ENCODE peak calls at places on chromosome 22, in nine cellular contexts. One of them, this sample, is unnamed.

GRCh38 chr22:33917744-33918406 is 2.4 kb downstream of the LARGE1 start:
- DNase-seq in adipocyte: peak
- DNase-seq in cardiac muscle cell: no peak
- DNase-seq in heart right ventricle: no peak
- DNase-seq in neural progenitor cell: peak
- DNase-seq in foreskin fibroblast: no peak
- DNase-seq in heart left ventricle: no peak
- DNase-seq in adrenal gland: no peak
- DNase-seq in fibroblast of the aortic adventitia: peak
- DNase-seq in this sample: no peak

GRCh38 chr22:26617251-26618199 is at the start of gene CRYBB1:
- DNase-seq in adrenal gland: peak
- DNase-seq in heart left ventricle: peak
- DNase-seq in foreskin fibroblast: peak
- DNase-seq in fibroblast of the aortic adventitia: peak
- DNase-seq in adipocyte: peak
- DNase-seq in cardiac muscle cell: peak
- DNase-seq in neural progenitor cell: peak
- DNase-seq in heart right ventricle: peak
- DNase-seq in this sample: peak

GRCh38 chr22:25774575-25775026 is 32.6 kb downstream of the MYO18B start:
- DNase-seq in heart left ventricle: no peak
- DNase-seq in fibroblast of the aortic adventitia: no peak
- DNase-seq in heart right ventricle: no peak
- DNase-seq in adrenal gland: no peak
- DNase-seq in adipocyte: peak
- DNase-seq in cardiac muscle cell: no peak
- DNase-seq in neural progenitor cell: peak
- DNase-seq in foreskin fibroblast: no peak
- DNase-seq in this sample: no peak

GRCh38 chr22:41668971-41669911 is 19.4 kb downstream of the SNU13 start:
- DNase-seq in adipocyte: peak
- DNase-seq in adrenal gland: no peak
- DNase-seq in foreskin fibroblast: peak
- DNase-seq in cardiac muscle cell: peak
- DNase-seq in fibroblast of the aortic adventitia: peak
- DNase-seq in neural progenitor cell: no peak
- DNase-seq in heart right ventricle: no peak
- DNase-seq in heart left ventricle: no peak
- DNase-seq in this sample: no peak

GRCh38 chr22:48923165-48923875 is 904.4 kb downstream of the BRD1 start:
- DNase-seq in heart left ventricle: no peak
- DNase-seq in heart right ventricle: no peak
- DNase-seq in adipocyte: no peak
- DNase-seq in foreskin fibroblast: no peak
- DNase-seq in adrenal gland: no peak
- DNase-seq in cardiac muscle cell: no peak
- DNase-seq in fibroblast of the aortic adventitia: no peak
- DNase-seq in neural progenitor cell: no peak
- DNase-seq in this sample: no peak

GRCh38 chr22:46806789-46807188 is 44.3 kb downstream of the TBC1D22A start:
- DNase-seq in adipocyte: no peak
- DNase-seq in fibroblast of the aortic adventitia: no peak
- DNase-seq in foreskin fibroblast: no peak
- DNase-seq in neural progenitor cell: no peak
- DNase-seq in cardiac muscle cell: no peak
- DNase-seq in heart left ventricle: no peak
- DNase-seq in adrenal gland: no peak
- DNase-seq in heart right ventricle: no peak
- DNase-seq in this sample: no peak

GRCh38 chr22:23393721-23394320 is 186.3 kb downstream of the IGLL1 start:
- DNase-seq in fibroblast of the aortic adventitia: no peak
- DNase-seq in foreskin fibroblast: no peak
- DNase-seq in neural progenitor cell: no peak
- DNase-seq in cardiac muscle cell: no peak
- DNase-seq in heart left ventricle: no peak
- DNase-seq in heart right ventricle: no peak
- DNase-seq in adrenal gland: no peak
- DNase-seq in adipocyte: no peak
- DNase-seq in this sample: no peak

GRCh38 chr22:36764641-36765040 is 11.3 kb downstream of the IFT27 start:
- DNase-seq in heart right ventricle: no peak
- DNase-seq in cardiac muscle cell: no peak
- DNase-seq in foreskin fibroblast: no peak
- DNase-seq in heart left ventricle: no peak
- DNase-seq in adrenal gland: no peak
- DNase-seq in fibroblast of the aortic adventitia: no peak
- DNase-seq in neural progenitor cell: no peak
- DNase-seq in adipocyte: no peak
- DNase-seq in this sample: no peak

GRCh38 chr22:19321757-19322156 is 30.2 kb upstream of the CLTCL1 start:
- DNase-seq in neural progenitor cell: no peak
- DNase-seq in cardiac muscle cell: no peak
- DNase-seq in foreskin fibroblast: no peak
- DNase-seq in heart left ventricle: no peak
- DNase-seq in adipocyte: no peak
- DNase-seq in fibroblast of the aortic adventitia: no peak
- DNase-seq in heart right ventricle: no peak
- DNase-seq in adrenal gland: no peak
- DNase-seq in this sample: no peak

GRCh38 chr22:46914916-46915894 is 152.8 kb downstream of the TBC1D22A start:
- DNase-seq in adipocyte: no peak
- DNase-seq in adrenal gland: no peak
- DNase-seq in heart left ventricle: no peak
- DNase-seq in neural progenitor cell: no peak
- DNase-seq in foreskin fibroblast: no peak
- DNase-seq in fibroblast of the aortic adventitia: no peak
- DNase-seq in heart right ventricle: no peak
- DNase-seq in cardiac muscle cell: no peak
- DNase-seq in this sample: no peak

GRCh38 chr22:23067023-23067650 is 3.2 kb upstream of the GNAZ start:
- DNase-seq in adipocyte: no peak
- DNase-seq in neural progenitor cell: no peak
- DNase-seq in adrenal gland: peak
- DNase-seq in heart right ventricle: peak
- DNase-seq in foreskin fibroblast: no peak
- DNase-seq in heart left ventricle: peak
- DNase-seq in cardiac muscle cell: no peak
- DNase-seq in fibroblast of the aortic adventitia: no peak
- DNase-seq in this sample: no peak

GRCh38 chr22:47776329-47776728 is 1013.9 kb downstream of the TBC1D22A start:
- DNase-seq in adrenal gland: no peak
- DNase-seq in neural progenitor cell: peak
- DNase-seq in adipocyte: no peak
- DNase-seq in fibroblast of the aortic adventitia: no peak
- DNase-seq in cardiac muscle cell: no peak
- DNase-seq in foreskin fibroblast: no peak
- DNase-seq in heart right ventricle: no peak
- DNase-seq in heart left ventricle: no peak
- DNase-seq in this sample: no peak

GRCh38 chr22:29346659-29347058 is 31.2 kb upstream of the RASL10A start:
- DNase-seq in adrenal gland: no peak
- DNase-seq in neural progenitor cell: no peak
- DNase-seq in heart right ventricle: no peak
- DNase-seq in foreskin fibroblast: no peak
- DNase-seq in adipocyte: no peak
- DNase-seq in cardiac muscle cell: no peak
- DNase-seq in heart left ventricle: peak
- DNase-seq in fibroblast of the aortic adventitia: no peak
- DNase-seq in this sample: no peak

GRCh38 chr22:42742940-42743339 is 22.3 kb upstream of the A4GALT start:
- DNase-seq in heart right ventricle: peak
- DNase-seq in neural progenitor cell: peak
- DNase-seq in fibroblast of the aortic adventitia: peak
- DNase-seq in heart left ventricle: peak
- DNase-seq in foreskin fibroblast: no peak
- DNase-seq in adipocyte: no peak
- DNase-seq in cardiac muscle cell: no peak
- DNase-seq in adrenal gland: no peak
- DNase-seq in this sample: peak

GRCh38 chr22:40396882-40397281 is 26.5 kb downstream of the SGSM3 start:
- DNase-seq in adrenal gland: no peak
- DNase-seq in foreskin fibroblast: peak
- DNase-seq in heart left ventricle: no peak
- DNase-seq in adipocyte: peak
- DNase-seq in heart right ventricle: peak
- DNase-seq in fibroblast of the aortic adventitia: peak
- DNase-seq in neural progenitor cell: peak
- DNase-seq in cardiac muscle cell: peak
- DNase-seq in this sample: no peak

GRCh38 chr22:25956801-25957200 is 212.5 kb upstream of the SEZ6L start:
- DNase-seq in neural progenitor cell: no peak
- DNase-seq in heart right ventricle: no peak
- DNase-seq in heart left ventricle: no peak
- DNase-seq in adipocyte: no peak
- DNase-seq in fibroblast of the aortic adventitia: no peak
- DNase-seq in cardiac muscle cell: no peak
- DNase-seq in adrenal gland: no peak
- DNase-seq in foreskin fibroblast: no peak
- DNase-seq in this sample: no peak

DNA sequence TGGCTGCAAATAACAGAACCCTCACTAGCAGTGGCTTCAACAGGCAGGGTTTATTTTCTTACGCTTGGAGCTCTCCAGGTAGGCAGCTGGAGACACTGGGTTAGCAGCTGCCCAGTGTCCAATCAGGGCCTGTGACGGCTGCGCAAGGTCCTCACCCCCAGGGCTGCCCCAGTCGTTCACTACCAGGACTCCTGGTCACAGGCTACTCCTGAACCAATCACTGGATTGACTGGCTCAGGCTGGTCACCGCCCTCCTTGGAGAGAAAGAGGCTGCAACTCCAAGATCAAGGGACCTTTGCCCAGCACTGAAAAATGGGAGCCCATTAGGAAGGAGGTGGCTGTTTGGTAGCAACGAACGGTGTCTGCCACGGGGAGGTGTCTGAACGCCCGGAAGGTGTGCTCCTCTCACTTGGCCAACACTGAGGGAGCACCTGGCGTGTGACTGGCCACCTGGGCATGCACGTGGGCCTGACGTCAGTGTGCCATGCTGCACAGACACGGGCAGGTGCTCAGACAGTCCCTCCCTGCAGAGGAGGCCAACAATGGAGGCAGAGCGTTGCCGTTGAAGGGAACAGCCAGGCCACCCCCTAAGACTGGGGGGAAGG is 5.1 kb downstream of the ARSA start:
- DNase-seq in neural progenitor cell: no peak
- DNase-seq in heart left ventricle: no peak
- DNase-seq in adrenal gland: no peak
- DNase-seq in foreskin fibroblast: no peak
- DNase-seq in cardiac muscle cell: no peak
- DNase-seq in adipocyte: no peak
- DNase-seq in fibroblast of the aortic adventitia: no peak
- DNase-seq in heart right ventricle: no peak
- DNase-seq in this sample: no peak
- H3K4me3 ChIP-seq in neural progenitor cell: no peak
- H3K4me3 ChIP-seq in heart left ventricle: no peak
- H3K4me3 ChIP-seq in adrenal gland: no peak
- H3K4me3 ChIP-seq in foreskin fibroblast: no peak
- H3K4me3 ChIP-seq in cardiac muscle cell: no peak
- H3K4me3 ChIP-seq in adipocyte: no peak
- H3K4me3 ChIP-seq in fibroblast of the aortic adventitia: no peak
- H3K4me3 ChIP-seq in heart right ventricle: no peak
- H3K4me3 ChIP-seq in this sample: no peak

DNA sequence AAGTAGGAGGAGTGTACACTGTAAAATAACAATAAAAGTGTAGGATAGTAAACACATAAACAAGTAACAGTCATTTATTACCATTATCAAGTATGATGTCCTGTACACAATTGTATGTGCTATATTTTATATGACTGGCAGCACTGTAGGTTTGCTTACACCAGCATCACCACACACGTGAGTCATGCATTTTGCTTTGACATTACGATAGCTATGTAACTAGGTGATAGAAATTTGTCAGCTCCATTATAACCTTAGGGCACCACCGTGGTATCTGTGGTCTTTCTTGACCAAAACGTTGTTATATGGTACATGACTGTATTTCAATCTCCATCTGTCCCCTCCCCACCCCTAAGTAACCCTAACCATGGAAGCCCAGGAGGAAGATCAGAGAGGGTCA is 1.1 kb downstream of the DNAL4 start:
- DNase-seq in adipocyte: peak
- DNase-seq in fibroblast of the aortic adventitia: peak
- DNase-seq in adrenal gland: no peak
- DNase-seq in heart left ventricle: no peak
- DNase-seq in heart right ventricle: no peak
- DNase-seq in cardiac muscle cell: peak
- DNase-seq in neural progenitor cell: no peak
- DNase-seq in foreskin fibroblast: no peak
- DNase-seq in this sample: no peak
- H3K4me3 ChIP-seq in adipocyte: peak
- H3K4me3 ChIP-seq in fibroblast of the aortic adventitia: peak
- H3K4me3 ChIP-seq in adrenal gland: peak
- H3K4me3 ChIP-seq in heart left ventricle: peak
- H3K4me3 ChIP-seq in heart right ventricle: no peak
- H3K4me3 ChIP-seq in cardiac muscle cell: peak
- H3K4me3 ChIP-seq in neural progenitor cell: peak
- H3K4me3 ChIP-seq in foreskin fibroblast: peak
- H3K4me3 ChIP-seq in this sample: peak

DNA sequence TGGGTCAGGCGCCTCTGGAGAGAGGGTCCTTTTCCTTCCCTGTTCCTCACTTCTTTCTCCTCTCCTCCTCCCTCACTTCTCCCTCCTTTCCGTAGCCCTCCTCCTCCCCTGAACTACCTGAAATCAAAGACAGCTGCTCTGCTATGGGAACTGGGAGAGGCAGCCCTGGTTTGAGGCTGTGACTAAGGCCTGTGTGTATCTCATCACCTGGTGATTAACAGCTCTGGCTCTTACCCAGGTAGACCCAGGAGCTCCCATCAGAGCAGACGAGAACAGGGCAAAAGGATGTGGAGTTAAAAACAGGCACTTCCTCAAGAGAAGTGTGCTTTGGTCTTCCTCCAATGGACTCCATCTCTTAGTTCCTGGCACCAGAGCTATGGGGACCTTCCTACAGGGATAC is 5.8 kb downstream of the ISX start:
- DNase-seq in foreskin fibroblast: no peak
- DNase-seq in adrenal gland: no peak
- DNase-seq in heart right ventricle: no peak
- DNase-seq in adipocyte: no peak
- DNase-seq in fibroblast of the aortic adventitia: no peak
- DNase-seq in cardiac muscle cell: no peak
- DNase-seq in heart left ventricle: no peak
- DNase-seq in neural progenitor cell: no peak
- DNase-seq in this sample: no peak
- H3K4me3 ChIP-seq in foreskin fibroblast: no peak
- H3K4me3 ChIP-seq in adrenal gland: no peak
- H3K4me3 ChIP-seq in heart right ventricle: no peak
- H3K4me3 ChIP-seq in adipocyte: no peak
- H3K4me3 ChIP-seq in fibroblast of the aortic adventitia: no peak
- H3K4me3 ChIP-seq in cardiac muscle cell: no peak
- H3K4me3 ChIP-seq in heart left ventricle: no peak
- H3K4me3 ChIP-seq in neural progenitor cell: no peak
- H3K4me3 ChIP-seq in this sample: no peak

DNA sequence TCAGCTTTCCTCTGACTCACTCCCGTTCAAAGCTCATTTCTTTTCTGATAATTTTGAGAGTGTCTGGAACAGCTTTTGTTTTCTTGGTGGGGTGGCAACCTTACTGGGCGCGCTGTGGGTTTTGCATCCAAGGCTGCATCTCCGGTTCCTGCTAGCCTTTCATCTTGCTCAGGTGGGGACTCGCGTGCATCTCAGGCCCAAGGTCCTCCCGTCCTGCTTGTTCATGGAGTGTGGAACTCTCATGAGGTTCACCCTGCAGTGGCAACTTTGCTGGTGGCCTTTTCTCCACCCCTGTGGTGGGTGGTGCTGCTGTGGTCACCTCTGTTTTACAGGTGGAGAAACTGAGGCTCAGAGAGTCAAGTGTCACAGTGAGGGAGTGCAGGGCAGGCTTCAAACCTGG is 25.6 kb downstream of the MCM5 start:
- DNase-seq in adrenal gland: no peak
- DNase-seq in adipocyte: no peak
- DNase-seq in fibroblast of the aortic adventitia: no peak
- DNase-seq in heart left ventricle: no peak
- DNase-seq in neural progenitor cell: no peak
- DNase-seq in heart right ventricle: no peak
- DNase-seq in cardiac muscle cell: no peak
- DNase-seq in foreskin fibroblast: no peak
- DNase-seq in this sample: no peak
- H3K4me3 ChIP-seq in adrenal gland: no peak
- H3K4me3 ChIP-seq in adipocyte: no peak
- H3K4me3 ChIP-seq in fibroblast of the aortic adventitia: no peak
- H3K4me3 ChIP-seq in heart left ventricle: no peak
- H3K4me3 ChIP-seq in neural progenitor cell: no peak
- H3K4me3 ChIP-seq in heart right ventricle: no peak
- H3K4me3 ChIP-seq in cardiac muscle cell: no peak
- H3K4me3 ChIP-seq in foreskin fibroblast: no peak
- H3K4me3 ChIP-seq in this sample: no peak

This sample was measured in right cardiac atrium.